ENCODE peak calls at places on chromosomes 3 and 15, in five cellular contexts. One of them, this sample, is unnamed.

GRCh38 chr3:194690501-194691372 is 5.1 kb downstream of the FAM43A start:
- DNase-seq in sigmoid colon: no peak
- DNase-seq in trophoblast cell: peak; percentile 62
- DNase-seq in adrenal gland: no peak
- DNase-seq in BE2C: peak; percentile 42
- DNase-seq in this sample: no peak

GRCh38 chr15:71443538-71443937 is 328.3 kb downstream of the THSD4 start:
- DNase-seq in sigmoid colon: no peak
- DNase-seq in trophoblast cell: peak; percentile 86
- DNase-seq in adrenal gland: peak; percentile 67
- DNase-seq in BE2C: peak; percentile 70
- DNase-seq in this sample: no peak

GRCh38 chr15:67803996-67804843 is 21.1 kb upstream of the SKOR1 start:
- DNase-seq in sigmoid colon: no peak
- DNase-seq in trophoblast cell: no peak
- DNase-seq in adrenal gland: no peak
- DNase-seq in BE2C: peak; percentile 60
- DNase-seq in this sample: no peak

GRCh38 chr3:129603561-129603942 is 2.9 kb downstream of the PLXND1 start:
- DNase-seq in sigmoid colon: no peak
- DNase-seq in trophoblast cell: no peak
- DNase-seq in adrenal gland: no peak
- DNase-seq in BE2C: no peak
- DNase-seq in this sample: peak; percentile 57

GRCh38 chr3:169618894-169619792 is 44.4 kb downstream of the MECOM start:
- DNase-seq in sigmoid colon: no peak
- DNase-seq in trophoblast cell: no peak
- DNase-seq in adrenal gland: no peak
- DNase-seq in BE2C: no peak
- DNase-seq in this sample: no peak

GRCh38 chr3:157360044-157360443 is 76.6 kb upstream of the PTX3 start:
- DNase-seq in sigmoid colon: no peak
- DNase-seq in trophoblast cell: peak; percentile 88
- DNase-seq in adrenal gland: peak; percentile 51
- DNase-seq in BE2C: no peak
- DNase-seq in this sample: no peak

GRCh38 chr3:11185564-11186317 is 31.4 kb downstream of the HRH1 start:
- DNase-seq in sigmoid colon: peak; percentile 92
- DNase-seq in trophoblast cell: peak; percentile 9
- DNase-seq in adrenal gland: peak; percentile 75
- DNase-seq in BE2C: no peak
- DNase-seq in this sample: peak; percentile 80

GRCh38 chr3:140453750-140454149 is 224.1 kb upstream of the TRIM42 start:
- DNase-seq in sigmoid colon: no peak
- DNase-seq in trophoblast cell: no peak
- DNase-seq in adrenal gland: no peak
- DNase-seq in BE2C: no peak
- DNase-seq in this sample: no peak

GRCh38 chr15:59587085-59587826 is 24.3 kb upstream of the GCNT3 start:
- DNase-seq in sigmoid colon: no peak
- DNase-seq in trophoblast cell: no peak
- DNase-seq in adrenal gland: no peak
- DNase-seq in BE2C: no peak
- DNase-seq in this sample: no peak

GRCh38 chr3:152396867-152397266 is 128.1 kb downstream of the MBNL1 start:
- DNase-seq in sigmoid colon: no peak
- DNase-seq in trophoblast cell: no peak
- DNase-seq in adrenal gland: no peak
- DNase-seq in BE2C: no peak
- DNase-seq in this sample: no peak

GRCh38 chr15:73386886-73387506 is 18.2 kb upstream of the HCN4 start:
- DNase-seq in sigmoid colon: no peak
- DNase-seq in trophoblast cell: no peak
- DNase-seq in adrenal gland: no peak
- DNase-seq in BE2C: no peak
- DNase-seq in this sample: no peak

GRCh38 chr3:50126287-50127211 is 28.6 kb upstream of the SEMA3F start:
- DNase-seq in sigmoid colon: no peak
- DNase-seq in trophoblast cell: peak; percentile 32
- DNase-seq in adrenal gland: no peak
- DNase-seq in BE2C: no peak
- DNase-seq in this sample: peak; percentile 18

GRCh38 chr3:150691414-150692040 is 12.2 kb downstream of the ERICH6 start:
- DNase-seq in sigmoid colon: no peak
- DNase-seq in trophoblast cell: no peak
- DNase-seq in adrenal gland: no peak
- DNase-seq in BE2C: no peak
- DNase-seq in this sample: no peak

DNA sequence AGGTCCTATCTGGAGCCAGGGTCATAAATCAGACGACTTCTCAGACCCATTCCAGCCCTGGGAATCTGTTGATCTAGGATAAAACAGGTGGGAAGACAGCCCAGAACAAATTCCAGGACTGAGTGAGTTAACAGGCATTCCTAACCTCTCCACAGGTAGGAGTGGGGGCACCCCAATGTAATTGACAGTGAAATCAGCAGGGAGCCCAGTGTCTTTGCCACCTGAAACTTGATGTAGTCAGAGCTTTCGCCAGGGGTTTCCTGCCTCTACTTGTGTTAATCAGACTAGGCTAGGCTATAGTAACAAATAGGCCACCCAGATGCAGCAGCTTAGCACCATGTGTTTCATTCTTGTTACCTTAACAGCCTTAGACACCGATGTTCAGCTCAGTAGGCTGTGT is 2.7 kb upstream of the HEG1 start:
- DNase-seq in sigmoid colon: no peak
- DNase-seq in trophoblast cell: no peak
- DNase-seq in adrenal gland: no peak
- DNase-seq in BE2C: no peak
- DNase-seq in this sample: no peak
- H3K27me3 ChIP-seq in sigmoid colon: no peaks in the 10 kb centered on the region
- H3K27me3 ChIP-seq in trophoblast cell: no peaks in the 10 kb centered on the region
- H3K27me3 ChIP-seq in adrenal gland: no peaks in the 10 kb centered on the region
- H3K27me3 ChIP-seq in BE2C: no peaks in the 10 kb centered on the region
- H3K27me3 ChIP-seq in this sample: no peaks in the 10 kb centered on the region

DNA sequence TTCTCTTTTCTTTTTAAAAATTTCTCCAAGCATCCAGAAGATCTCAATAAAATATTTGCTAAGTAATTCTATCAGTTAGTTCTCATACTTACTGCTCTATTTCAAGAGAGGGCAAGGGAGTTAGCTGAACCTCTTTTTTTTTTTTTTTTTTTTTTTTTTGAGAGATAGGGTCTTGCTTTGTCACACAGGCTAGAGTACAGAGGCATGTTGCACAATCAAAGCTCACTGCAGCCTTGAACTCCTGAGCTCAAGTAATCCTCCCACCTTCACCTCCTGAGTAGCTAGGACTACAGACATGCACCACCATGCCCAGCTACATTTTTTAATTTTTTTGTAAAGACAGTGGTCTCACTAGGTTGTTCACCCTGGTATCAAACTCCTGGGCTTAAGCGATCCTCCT is 21.4 kb downstream of the HDC start:
- DNase-seq in sigmoid colon: no peak
- DNase-seq in trophoblast cell: no peak
- DNase-seq in adrenal gland: no peak
- DNase-seq in BE2C: no peak
- DNase-seq in this sample: no peak
- H3K27me3 ChIP-seq in sigmoid colon: no peaks in the 10 kb centered on the region
- H3K27me3 ChIP-seq in trophoblast cell: no peaks in the 10 kb centered on the region
- H3K27me3 ChIP-seq in adrenal gland: no peaks in the 10 kb centered on the region
- H3K27me3 ChIP-seq in BE2C: no peaks in the 10 kb centered on the region
- H3K27me3 ChIP-seq in this sample: no peaks in the 10 kb centered on the region

GRCh38 chr15:89414571-89414970 is 79.9 kb upstream of the POLG start:
- DNase-seq in sigmoid colon: no peak
- DNase-seq in trophoblast cell: peak; percentile 34
- DNase-seq in adrenal gland: no peak
- DNase-seq in BE2C: no peak
- DNase-seq in this sample: no peak

GRCh38 chr15:89419370-89419984 is 76.9 kb downstream of the RHCG start:
- DNase-seq in sigmoid colon: no peak
- DNase-seq in trophoblast cell: peak; percentile 59
- DNase-seq in adrenal gland: peak; percentile 49
- DNase-seq in BE2C: no peak
- DNase-seq in this sample: peak; percentile 56

GRCh38 chr15:89416339-89417183 is 79.8 kb downstream of the RHCG start:
- DNase-seq in sigmoid colon: no peak
- DNase-seq in trophoblast cell: peak; percentile 80
- DNase-seq in adrenal gland: peak; percentile 56
- DNase-seq in BE2C: peak; percentile 91
- DNase-seq in this sample: peak; percentile 30

GRCh38 chr15:89413877-89414276 is 79.3 kb upstream of the POLG start:
- DNase-seq in sigmoid colon: no peak
- DNase-seq in trophoblast cell: peak; percentile 58
- DNase-seq in adrenal gland: no peak
- DNase-seq in BE2C: no peak
- DNase-seq in this sample: no peak

GRCh38 chr15:89417206-89417725 is 79.1 kb downstream of the RHCG start:
- DNase-seq in sigmoid colon: no peak
- DNase-seq in trophoblast cell: no peak
- DNase-seq in adrenal gland: no peak
- DNase-seq in BE2C: no peak
- DNase-seq in this sample: no peak
- H3K27me3 ChIP-seq in sigmoid colon: peaks cover 16% of the 10 kb centered on the region
- H3K27me3 ChIP-seq in trophoblast cell: peaks cover 40% of the 10 kb centered on the region
- H3K27me3 ChIP-seq in adrenal gland: peaks cover 69% of the 10 kb centered on the region
- H3K27me3 ChIP-seq in BE2C: no peaks in the 10 kb centered on the region
- H3K27me3 ChIP-seq in this sample: peaks cover 68% of the 10 kb centered on the region

DNA sequence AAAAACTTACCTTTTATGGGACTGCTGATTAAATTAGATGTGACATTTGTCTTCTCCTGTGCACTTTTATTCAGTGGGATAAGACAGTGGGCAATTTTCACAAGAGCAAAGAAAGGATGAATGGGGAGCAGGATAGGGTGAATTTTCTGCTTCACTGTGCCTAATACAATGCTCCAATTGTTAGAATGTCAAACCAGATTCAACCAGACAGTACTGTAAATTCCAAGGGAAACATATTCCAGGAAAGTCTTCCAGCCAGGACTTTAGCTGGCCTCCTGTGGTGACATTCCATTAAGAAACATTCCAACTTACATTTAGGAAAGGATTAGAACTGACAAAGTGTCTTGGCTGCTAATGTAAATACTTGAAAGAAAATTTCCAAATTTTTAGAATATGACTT is 100.1 kb upstream of the PROK2 start:
- DNase-seq in sigmoid colon: no peak
- DNase-seq in trophoblast cell: no peak
- DNase-seq in adrenal gland: no peak
- DNase-seq in BE2C: no peak
- DNase-seq in this sample: no peak
- H3K27me3 ChIP-seq in sigmoid colon: no peaks in the 10 kb centered on the region
- H3K27me3 ChIP-seq in trophoblast cell: no peaks in the 10 kb centered on the region
- H3K27me3 ChIP-seq in adrenal gland: no peaks in the 10 kb centered on the region
- H3K27me3 ChIP-seq in BE2C: no peaks in the 10 kb centered on the region
- H3K27me3 ChIP-seq in this sample: peaks cover 14% of the 10 kb centered on the region

GRCh38 chr15:28104326-28104725 is 5.2 kb upstream of the OCA2 start:
- DNase-seq in sigmoid colon: peak; percentile 49
- DNase-seq in trophoblast cell: no peak
- DNase-seq in adrenal gland: no peak
- DNase-seq in BE2C: no peak
- DNase-seq in this sample: no peak

GRCh38 chr15:28106294-28107110 is 7.4 kb upstream of the OCA2 start:
- DNase-seq in sigmoid colon: peak; percentile 62
- DNase-seq in trophoblast cell: no peak
- DNase-seq in adrenal gland: no peak
- DNase-seq in BE2C: no peak
- DNase-seq in this sample: no peak

GRCh38 chr15:28103831-28104230 is 4.7 kb upstream of the OCA2 start:
- DNase-seq in sigmoid colon: peak; percentile 47
- DNase-seq in trophoblast cell: no peak
- DNase-seq in adrenal gland: no peak
- DNase-seq in BE2C: no peak
- DNase-seq in this sample: no peak

GRCh38 chr15:28105793-28106192 is 6.7 kb upstream of the OCA2 start:
- DNase-seq in sigmoid colon: peak; percentile 20
- DNase-seq in trophoblast cell: no peak
- DNase-seq in adrenal gland: no peak
- DNase-seq in BE2C: no peak
- DNase-seq in this sample: peak; percentile 4

DNA sequence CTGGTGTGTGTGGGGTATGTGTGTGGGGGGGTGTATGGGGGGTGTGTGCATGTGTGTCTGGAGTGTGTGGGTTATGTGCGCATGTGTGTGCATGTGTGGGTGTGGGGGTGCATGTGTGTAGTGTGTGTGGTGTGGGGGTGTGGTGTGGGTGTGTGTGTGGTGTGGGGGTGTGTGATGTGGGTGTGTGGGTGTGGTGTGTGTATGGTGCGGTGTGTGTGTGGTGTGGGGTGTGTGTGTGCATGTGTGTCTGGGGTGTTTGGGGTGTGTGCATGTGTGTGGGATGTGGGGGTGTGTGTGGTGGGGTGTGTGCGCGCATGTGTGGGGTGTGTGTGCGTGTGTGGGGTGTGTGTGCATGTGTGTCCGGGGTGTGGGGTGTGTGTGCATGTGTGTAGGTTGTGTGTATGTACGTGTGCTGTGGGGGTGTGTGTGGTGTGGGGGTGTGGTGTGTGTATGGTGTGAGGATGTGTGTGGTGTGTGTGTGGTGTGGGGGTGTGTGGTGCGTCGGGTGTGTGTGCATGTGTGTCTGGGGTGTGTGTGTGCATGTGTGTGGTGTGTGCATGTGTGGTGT is 6.2 kb upstream of the OCA2 start:
- DNase-seq in sigmoid colon: peak; percentile 50
- DNase-seq in trophoblast cell: no peak
- DNase-seq in adrenal gland: no peak
- DNase-seq in BE2C: no peak
- DNase-seq in this sample: no peak
- H3K27me3 ChIP-seq in sigmoid colon: peaks cover 6% of the 10 kb centered on the region
- H3K27me3 ChIP-seq in trophoblast cell: peaks cover 26% of the 10 kb centered on the region
- H3K27me3 ChIP-seq in adrenal gland: peaks cover 5% of the 10 kb centered on the region
- H3K27me3 ChIP-seq in BE2C: no peaks in the 10 kb centered on the region
- H3K27me3 ChIP-seq in this sample: peaks cover 8% of the 10 kb centered on the region

GRCh38 chr15:64146520-64146884 is 5.0 kb upstream of the SNX22 start:
- DNase-seq in sigmoid colon: no peak
- DNase-seq in trophoblast cell: no peak
- DNase-seq in adrenal gland: no peak
- DNase-seq in BE2C: no peak
- DNase-seq in this sample: no peak
- H3K27me3 ChIP-seq in sigmoid colon: peaks cover 7% of the 10 kb centered on the region
- H3K27me3 ChIP-seq in trophoblast cell: no peaks in the 10 kb centered on the region
- H3K27me3 ChIP-seq in adrenal gland: no peaks in the 10 kb centered on the region
- H3K27me3 ChIP-seq in BE2C: no peaks in the 10 kb centered on the region
- H3K27me3 ChIP-seq in this sample: peaks cover 3% of the 10 kb centered on the region

GRCh38 chr15:37104413-37105392 is 4.4 kb upstream of the MEIS2 start:
- DNase-seq in sigmoid colon: no peak
- DNase-seq in trophoblast cell: no peak
- DNase-seq in adrenal gland: no peak
- DNase-seq in BE2C: no peak
- DNase-seq in this sample: no peak
- H3K27me3 ChIP-seq in sigmoid colon: no peaks in the 10 kb centered on the region
- H3K27me3 ChIP-seq in trophoblast cell: peaks cover 31% of the 10 kb centered on the region
- H3K27me3 ChIP-seq in adrenal gland: no peaks in the 10 kb centered on the region
- H3K27me3 ChIP-seq in BE2C: no peaks in the 10 kb centered on the region
- H3K27me3 ChIP-seq in this sample: peaks cover 17% of the 10 kb centered on the region

This sample was measured in heart left ventricle.